ENCODE peak calls at places on chromosomes 7 and 10, in nine cellular contexts. Q is stimulated activated CD4-positive, alpha-beta T cell treated with anti-CD3 and anti-CD28 coated beads, Interleukin-1b, Interleukin-23, amount 100 ng/mL, for 24 hours; M is substantia nigra; O is ELR; F is EL; C is T-helper 1 cell; X is activated CD4-positive, alpha-beta T cell treated with anti-CD3 and anti-CD28 coated beads, Interleukin-2, amount 10 ng/mL, durations not matched to agents 7 days and 5 days; W is activated CD4-positive, CD25-positive, alpha-beta regulatory T cell; Z is iris pigment epithelial cell. H is an unnamed sample.

GRCh38 chr7:133827707-133828580 is 299.2 kb upstream of the LRGUK start:
- DNase-seq in Q (no peak), M (no peak), O (no peak), F (no peak), C (peak), X (no peak), W (no peak), Z (no peak), H (no peak)

GRCh38 chr7:96126382-96126781 is 195.5 kb downstream of the SLC25A13 start:
- DNase-seq in Q (no peak), M (no peak), O (no peak), F (no peak), C (no peak), X (no peak), W (no peak), Z (no peak), H (no peak)

GRCh38 chr7:139909379-139910050 is 80.5 kb downstream of the TBXAS1 start:
- DNase-seq in Q (no peak), M (no peak), O (no peak), F (no peak), C (no peak), X (no peak), W (no peak), Z (peak), H (no peak)

GRCh38 chr10:75260990-75261389 is 25.2 kb upstream of the COMTD1 start:
- DNase-seq in Q (no peak), M (no peak), O (no peak), F (no peak), C (no peak), X (no peak), W (no peak), Z (no peak), H (no peak)

GRCh38 chr10:116660860-116661259 is 40.1 kb downstream of the PNLIPRP2 start:
- DNase-seq in Q (no peak), M (no peak), O (no peak), F (no peak), C (no peak), X (no peak), W (no peak), Z (no peak), H (no peak)

GRCh38 chr7:158740013-158740656 is 35.5 kb upstream of the NCAPG2 start:
- DNase-seq in Q (no peak), M (no peak), O (peak), F (peak), C (no peak), X (no peak), W (no peak), Z (peak), H (no peak)

GRCh38 chr10:46031648-46032532 is 1.5 kb upstream of the NCOA4 start:
- DNase-seq in Q (no peak), M (no peak), O (no peak), F (no peak), C (no peak), X (no peak), W (no peak), Z (no peak), H (no peak)

GRCh38 chr10:4296165-4296564 is 511.2 kb upstream of the KLF6 start:
- DNase-seq in Q (no peak), M (no peak), O (no peak), F (no peak), C (no peak), X (no peak), W (no peak), Z (no peak), H (no peak)

GRCh38 chr7:142847353-142847752 is 7.5 kb upstream of the EPHB6 start:
- DNase-seq in Q (no peak), M (no peak), O (no peak), F (no peak), C (no peak), X (no peak), W (no peak), Z (no peak), H (no peak)

GRCh38 chr7:155381852-155382801 is 75.8 kb upstream of the EN2 start:
- DNase-seq in Q (no peak), M (peak), O (no peak), F (no peak), C (no peak), X (no peak), W (no peak), Z (no peak), H (no peak)

GRCh38 chr10:17140386-17140761 is 10.8 kb upstream of the CUBN start:
- DNase-seq in Q (no peak), M (no peak), O (no peak), F (no peak), C (no peak), X (no peak), W (no peak), Z (no peak), H (no peak)

H was measured in Panc1.